ENCODE peak calls at places on chromosomes 11 and 22, in five cellular contexts. G is CD4-positive, alpha-beta T cell; D is cardiac muscle cell; W is colonic mucosa; Z is CD8-positive, alpha-beta memory T cell. V is an unnamed sample.

GRCh38 chr22:42384506-42384905 is 47.7 kb downstream of the NFAM1 start:
- DNase-seq in Z (no peak), W (no peak), D (no peak), G (no peak), V (no peak)

GRCh38 chr11:118056806-118057205 is 20.1 kb upstream of the TMPRSS4 start:
- DNase-seq in D (no peak), W (no peak), Z (no peak), G (no peak), V (no peak)

GRCh38 chr11:27397619-27398412 is 34.8 kb upstream of the CCDC34 start:
- DNase-seq in G (no peak), D (no peak), W (no peak), Z (no peak), V (no peak)

GRCh38 chr11:113789675-113790320 is 10.2 kb downstream of the CLDN25 start:
- DNase-seq in G (no peak), Z (no peak), W (no peak), D (no peak), V (no peak)

GRCh38 chr22:38901111-38901641 is 29.2 kb upstream of the CBX6 start:
- DNase-seq in Z (no peak), D (no peak), W (no peak), G (no peak), V (no peak)

GRCh38 chr11:131864205-131864604 is 493.8 kb downstream of the NTM start:
- DNase-seq in G (no peak), Z (no peak), W (no peak), D (no peak), V (no peak)

GRCh38 chr11:72736452-72737069 is 15.6 kb downstream of the ARAP1 start:
- DNase-seq in W (no peak), G (peak; percentile 37), D (peak; percentile 50), Z (peak; percentile 66), V (no peak)

GRCh38 chr11:37786214-37786755 is 1188.2 kb upstream of the RAG2 start:
- DNase-seq in Z (no peak), G (no peak), D (peak; percentile 49), W (no peak), V (peak; percentile 42)

GRCh38 chr11:72598901-72599300 is 75.3 kb downstream of the PDE2A start:
- DNase-seq in W (peak; percentile 30), Z (no peak), G (no peak), D (peak; percentile 63), V (no peak)

GRCh38 chr11:131889146-131889577 is 518.7 kb downstream of the NTM start:
- DNase-seq in W (no peak), G (no peak), D (peak; percentile 89), Z (no peak), V (peak; percentile 67)

GRCh38 chr22:49517211-49517610 is 310.5 kb downstream of the BRD1 start:
- DNase-seq in Z (no peak), D (no peak), G (no peak), W (no peak), V (no peak)

GRCh38 chr11:10304495-10305261 is at the start of gene ADM:
- DNase-seq in G (no peak), D (peak; percentile 96), W (peak; percentile 95), Z (no peak), V (no peak)

GRCh38 chr22:45502215-45503070 is at the start of gene FBLN1:
- DNase-seq in Z (no peak), W (no peak), G (no peak), D (peak; percentile 55), V (no peak)

GRCh38 chr22:39362271-39362670 is 12.5 kb downstream of the SYNGR1 start:
- DNase-seq in G (no peak), D (no peak), W (no peak), Z (no peak), V (no peak)

GRCh38 chr11:120612363-120613263 is 101.1 kb downstream of the GRIK4 start:
- DNase-seq in Z (no peak), W (peak; percentile 53), D (peak; percentile 29), G (no peak), V (no peak)

GRCh38 chr11:71213696-71214552 is 38.5 kb downstream of the SHANK2 start:
- DNase-seq in W (no peak), Z (no peak), G (no peak), D (no peak), V (no peak)

GRCh38 chr11:122910775-122911174 is 28.2 kb downstream of the JHY start:
- DNase-seq in Z (no peak), G (no peak), W (no peak), D (peak; percentile 56), V (no peak)

GRCh38 chr11:11336664-11337063 is 16.4 kb downstream of the CSNK2A3 start:
- DNase-seq in W (no peak), D (no peak), G (no peak), Z (no peak), V (no peak)

GRCh38 chr22:32024791-32025190 is 18.3 kb upstream of the SLC5A1 start:
- DNase-seq in G (no peak), D (peak; percentile 5), W (no peak), Z (no peak), V (peak; percentile 82)

GRCh38 chr11:33319965-33320813 is 63.0 kb downstream of the HIPK3 start:
- DNase-seq in W (no peak), D (no peak), Z (no peak), G (no peak), V (no peak)

GRCh38 chr22:21857501-21857914 is 9.9 kb downstream of the MAPK1 start:
- DNase-seq in D (no peak), Z (no peak), G (no peak), W (no peak), V (no peak)

GRCh38 chr22:21858025-21858764 is 9.2 kb downstream of the MAPK1 start:
- DNase-seq in W (no peak), Z (no peak), D (no peak), G (no peak), V (no peak)

GRCh38 chr22:21855715-21856114 is 11.7 kb downstream of the MAPK1 start:
- DNase-seq in W (no peak), G (no peak), D (no peak), Z (no peak), V (no peak)

GRCh38 chr22:21856868-21857267 is 10.6 kb downstream of the MAPK1 start:
- DNase-seq in G (no peak), D (no peak), W (no peak), Z (no peak), V (no peak)

GRCh38 chr22:21856197-21856596 is 11.2 kb downstream of the MAPK1 start:
- DNase-seq in D (no peak), G (no peak), Z (no peak), W (no peak), V (no peak)
- H3K27ac ChIP-seq in D (peak overlapping the region; percentile 40), G (no peak overlapping the region), Z (no peak overlapping the region), W (no peak overlapping the region), V (no peak overlapping the region)

DNA sequence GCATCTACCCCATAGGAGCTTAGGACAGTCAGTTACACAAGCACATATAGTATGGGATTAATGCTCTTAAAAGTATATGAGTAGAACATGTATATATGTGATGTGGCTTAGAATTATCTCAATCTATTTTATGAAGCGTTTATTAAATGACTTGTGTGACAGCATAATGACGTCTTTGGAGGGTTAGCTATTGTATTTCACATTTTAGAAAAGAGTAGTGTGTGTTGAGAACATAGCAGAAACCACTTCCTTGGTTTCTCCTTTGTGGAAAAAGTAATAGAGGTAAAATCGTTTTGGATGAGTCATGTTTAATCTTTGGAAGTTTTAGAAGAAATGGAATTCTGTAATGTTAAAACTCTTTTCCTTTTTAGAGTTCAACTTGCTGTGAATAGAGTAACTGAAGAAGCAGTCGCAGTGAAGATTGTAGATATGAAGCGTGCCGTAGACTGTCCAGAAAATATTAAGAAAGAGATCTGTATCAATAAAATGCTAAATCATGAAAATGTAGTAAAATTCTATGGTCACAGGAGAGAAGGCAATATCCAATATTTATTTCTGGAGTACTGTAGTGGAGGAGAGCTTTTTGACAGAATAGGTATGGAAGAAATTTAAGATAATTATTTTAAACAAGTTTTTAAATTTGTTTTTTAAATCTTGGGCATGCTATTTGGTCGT is 2.4 kb downstream of the CHEK1 start:
- DNase-seq in Z (no peak), D (no peak), G (no peak), W (no peak), V (peak; percentile 5)
- H3K27ac ChIP-seq in Z (peak overlapping the region; percentile 97), D (peak overlapping the region; percentile 89), G (no peak overlapping the region), W (no peak overlapping the region), V (peak overlapping the region; percentile 82)

GRCh38 chr11:19938866-19939265 is 221.4 kb downstream of the DBX1 start:
- DNase-seq in D (no peak), G (no peak), Z (no peak), W (no peak), V (peak; percentile 45)

GRCh38 chr11:19935507-19935906 is 222.9 kb downstream of the NAV2 start:
- DNase-seq in Z (no peak), D (no peak), G (no peak), W (no peak), V (peak; percentile 50)

GRCh38 chr11:19938051-19938856 is 222.0 kb downstream of the DBX1 start:
- DNase-seq in G (no peak), Z (no peak), W (peak; percentile 38), D (peak; percentile 72), V (no peak)

GRCh38 chr11:19936461-19936860 is 223.8 kb downstream of the DBX1 start:
- DNase-seq in G (no peak), D (no peak), W (no peak), Z (no peak), V (no peak)

DNA sequence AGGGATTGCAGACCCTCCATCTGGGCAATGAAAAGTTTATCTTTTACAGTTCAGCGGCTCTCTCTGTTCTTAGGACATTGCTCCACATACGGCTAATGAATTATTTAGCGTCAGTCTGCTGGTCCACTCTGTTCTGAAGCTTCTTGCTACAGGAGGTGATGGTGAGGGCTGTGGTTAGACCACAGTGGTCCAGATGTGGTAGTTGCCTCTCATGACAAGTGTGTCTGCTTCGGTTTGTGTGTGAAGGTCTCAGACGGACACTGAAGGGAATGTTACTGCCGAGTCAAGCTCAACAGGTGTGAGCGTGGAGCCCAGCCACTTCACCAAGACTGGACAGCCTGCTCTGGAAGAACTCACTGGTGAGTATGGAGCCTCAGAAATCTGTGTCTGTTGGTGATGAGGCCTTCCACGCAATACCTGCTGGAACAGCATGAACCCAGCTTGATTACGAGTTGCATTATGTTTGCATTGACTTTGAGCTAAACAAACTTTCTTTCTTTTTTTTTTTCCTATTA is 220.8 kb downstream of the DBX1 start:
- DNase-seq in G (no peak), D (no peak), Z (no peak), W (no peak), V (no peak)
- H3K27ac ChIP-seq in G (no peak overlapping the region), D (no peak overlapping the region), Z (no peak overlapping the region), W (no peak overlapping the region), V (no peak overlapping the region)

GRCh38 chr11:129208863-129209262 is 16.7 kb upstream of the ARHGAP32 start:
- DNase-seq in Z (no peak), W (no peak), D (peak; percentile 21), G (no peak), V (no peak)

GRCh38 chr11:129211397-129211796 is 19.3 kb upstream of the ARHGAP32 start:
- DNase-seq in G (no peak), W (no peak), D (no peak), Z (no peak), V (peak; percentile 54)

GRCh38 chr11:129213261-129213660 is 21.1 kb upstream of the ARHGAP32 start:
- DNase-seq in W (no peak), Z (no peak), G (no peak), D (no peak), V (no peak)

GRCh38 chr11:129209891-129210830 is 18.0 kb upstream of the ARHGAP32 start:
- DNase-seq in W (no peak), D (peak; percentile 20), G (no peak), Z (no peak), V (no peak)

DNA sequence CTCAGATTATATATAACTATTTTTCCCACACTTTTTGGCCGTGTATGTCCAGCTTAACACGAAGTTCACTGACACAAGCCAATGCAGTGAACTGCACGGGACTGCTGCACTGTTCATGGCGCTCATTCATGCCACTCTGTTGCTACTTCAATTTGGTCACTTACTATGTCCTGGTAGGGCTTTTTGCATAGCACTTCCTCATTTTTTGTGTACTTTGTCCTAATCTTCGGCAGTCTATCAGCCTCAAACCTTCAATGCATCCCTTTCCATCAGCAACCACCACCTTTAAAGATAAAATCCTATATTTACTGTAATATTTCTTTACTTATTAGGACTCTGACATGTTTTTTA is 18.7 kb upstream of the ARHGAP32 start:
- DNase-seq in D (no peak), Z (no peak), W (no peak), G (no peak), V (no peak)
- H3K27ac ChIP-seq in D (no peak overlapping the region), Z (no peak overlapping the region), W (no peak overlapping the region), G (no peak overlapping the region), V (no peak overlapping the region)

V was measured in foreskin keratinocyte.